ENCODE peak calls at places on chromosome 1, in four cellular contexts. V is GM12878, P is K562, T is HepG2. S is an unnamed sample.

GRCh38 chr1:183319051-183319450 is 99.1 kb downstream of the NMNAT2 start:
- DNase-seq in V (no peak), P (no peak), T (no peak), S (no peak)

GRCh38 chr1:100292711-100293110 is 26.7 kb downstream of the RTCA start:
- DNase-seq in V (no peak), P (no peak), T (no peak), S (no peak)

GRCh38 chr1:183633676-183634343 is 1.8 kb downstream of the ARPC5 start:
- DNase-seq in V (peak; percentile 73), P (peak; percentile 60), T (peak; percentile 89), S (peak; percentile 46)

GRCh38 chr1:243420968-243421675 is 165.3 kb downstream of the SDCCAG8 start:
- DNase-seq in V (no peak), P (no peak), T (no peak), S (no peak)

GRCh38 chr1:159849972-159850371 is 12.5 kb downstream of the VSIG8 start:
- DNase-seq in V (no peak), P (no peak), T (no peak), S (no peak)

GRCh38 chr1:7042322-7043231 is 257.3 kb downstream of the CAMTA1 start:
- DNase-seq in V (no peak), P (peak; percentile 57), T (peak; percentile 12), S (peak; percentile 59)

GRCh38 chr1:51249445-51249844 is 13.4 kb downstream of the RNF11 start:
- DNase-seq in V (no peak), P (no peak), T (peak; percentile 24), S (no peak)

GRCh38 chr1:85623061-85623471 is 42.5 kb downstream of the CCN1 start:
- DNase-seq in V (no peak), P (no peak), T (no peak), S (no peak)

GRCh38 chr1:210250665-210250997 is 18.0 kb downstream of the SERTAD4 start:
- DNase-seq in V (no peak), P (peak; percentile 22), T (no peak), S (peak; percentile 82)

GRCh38 chr1:27633298-27633610 is 1.7 kb downstream of the FGR start:
- DNase-seq in V (no peak), P (no peak), T (no peak), S (no peak)

GRCh38 chr1:51518730-51519047 is 377 bp downstream of the EPS15 start:
- DNase-seq in V (no peak), P (no peak), T (peak; percentile 46), S (peak; percentile 82)

GRCh38 chr1:15952317-15953258 is 23.3 kb downstream of the ZBTB17 start:
- DNase-seq in V (no peak), P (peak; percentile 91), T (no peak), S (no peak)

GRCh38 chr1:94322696-94323095 is 85.3 kb upstream of the ARHGAP29 start:
- DNase-seq in V (no peak), P (no peak), T (no peak), S (no peak)

GRCh38 chr1:41305576-41306365 is 55.5 kb upstream of the FOXO6 start:
- DNase-seq in V (no peak), P (no peak), T (no peak), S (no peak)

GRCh38 chr1:161119379-161120061 is 1.6 kb downstream of the NIT1 start:
- DNase-seq in V (no peak), P (peak; percentile 81), T (no peak), S (peak; percentile 39)

GRCh38 chr1:154151311-154151710 is 3.6 kb downstream of the NUP210L start:
- DNase-seq in V (no peak), P (no peak), T (no peak), S (no peak)

GRCh38 chr1:21520899-21521716 is 11.9 kb downstream of the ALPL start:
- DNase-seq in V (no peak), P (no peak), T (no peak), S (no peak)

GRCh38 chr1:162003825-162004205 is 19.9 kb downstream of the OLFML2B start:
- DNase-seq in V (no peak), P (no peak), T (no peak), S (no peak)

GRCh38 chr1:22283596-22283995 is 140.7 kb upstream of the WNT4 start:
- DNase-seq in V (no peak), P (no peak), T (no peak), S (peak; percentile 5)

GRCh38 chr1:19981507-19982312 is 2.3 kb upstream of the PLA2G2A start:
- DNase-seq in V (no peak), P (no peak), T (peak; percentile 97), S (no peak)

GRCh38 chr1:238562376-238562775 is 671.7 kb upstream of the ZP4 start:
- DNase-seq in V (no peak), P (no peak), T (no peak), S (no peak)

GRCh38 chr1:185559684-185560310 is 174.4 kb upstream of the HMCN1 start:
- DNase-seq in V (peak; percentile 72), P (peak; percentile 69), T (peak; percentile 26), S (peak; percentile 18)

GRCh38 chr1:16900771-16901170 is 5.0 kb downstream of the RNU1-2 start:
- DNase-seq in V (no peak), P (no peak), T (no peak), S (no peak)

GRCh38 chr1:12555411-12556367 is 62.3 kb downstream of the DHRS3 start:
- DNase-seq in V (no peak), P (no peak), T (no peak), S (no peak)

GRCh38 chr1:12552111-12552888 is 65.7 kb downstream of the DHRS3 start:
- DNase-seq in V (no peak), P (peak; percentile 39), T (no peak), S (no peak)

GRCh38 chr1:12552951-12553921 is 64.8 kb downstream of the DHRS3 start:
- DNase-seq in V (no peak), P (peak; percentile 25), T (peak; percentile 36), S (peak; percentile 66)

GRCh38 chr1:12554521-12555305 is 63.3 kb downstream of the DHRS3 start:
- DNase-seq in V (no peak), P (no peak), T (no peak), S (no peak)

DNA sequence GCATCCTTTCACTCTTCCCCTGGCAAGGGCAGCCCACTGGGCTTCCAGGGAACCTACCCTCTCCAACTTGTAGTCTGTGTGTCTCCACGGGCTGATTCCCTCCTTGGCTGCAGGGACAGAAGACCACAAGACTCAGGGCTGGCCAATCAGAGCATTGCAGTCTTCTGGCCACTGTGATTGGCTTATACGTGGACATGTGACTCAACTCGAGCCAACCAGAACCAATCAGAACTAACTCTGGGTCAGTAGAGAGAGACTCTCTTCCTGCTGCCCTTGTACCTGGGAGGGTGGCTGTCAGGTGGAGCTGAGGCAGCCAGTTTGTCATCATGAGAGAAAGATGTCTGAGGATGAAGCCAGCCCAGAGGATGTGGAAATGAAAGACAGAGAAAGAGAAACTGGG is 64.0 kb downstream of the DHRS3 start:
- DNase-seq in V (no peak), P (peak; percentile 89), T (peak; percentile 64), S (no peak)
- TF ChIP-seq MXI1 in V (no peak), P (no peak), T (no peak), S (no peak)

DNA sequence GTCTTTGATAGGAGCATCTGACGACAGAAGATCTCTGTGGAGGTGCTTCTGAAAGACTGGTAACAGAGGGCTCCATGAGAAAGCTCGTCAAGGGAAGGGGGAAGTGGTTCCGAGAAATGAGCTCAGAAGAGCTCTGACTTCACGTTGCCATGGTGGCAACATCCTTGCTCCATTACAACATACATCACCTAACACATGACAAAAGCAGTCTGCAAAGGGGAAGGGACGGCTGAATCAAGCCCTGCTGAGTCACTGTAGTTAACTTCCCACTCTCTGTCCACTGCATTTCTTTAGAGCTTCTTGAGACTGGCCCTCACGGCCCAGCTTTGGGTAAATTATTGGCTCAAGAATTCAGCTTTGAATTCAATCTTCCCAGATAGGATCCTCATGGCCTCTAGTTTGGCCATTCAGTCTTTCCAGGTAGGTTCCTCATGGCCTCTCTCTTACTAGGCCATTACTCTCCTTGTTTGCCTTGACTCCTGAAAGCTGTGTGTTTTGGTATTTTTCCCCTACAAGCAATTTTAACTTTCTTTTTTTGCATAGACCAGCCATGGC is 88.0 kb upstream of the ZNF648 start:
- DNase-seq in V (no peak), P (peak; percentile 81), T (no peak), S (no peak)
- TF ChIP-seq SIN3A in V (no peak), P (no peak), T (no peak), S (no peak)

GRCh38 chr1:230979389-230979716 is 459 bp downstream of the ARV1 start:
- DNase-seq in V (no peak), P (no peak), T (no peak), S (no peak)
- TF ChIP-seq MXI1 in V (no peak), P (no peak), T (no peak), S (no peak)

GRCh38 chr1:164843743-164844500 is 284.9 kb downstream of the PBX1 start:
- DNase-seq in V (no peak), P (no peak), T (no peak), S (peak; percentile 4)
- TF ChIP-seq SIN3A in V (no peak), P (no peak), T (no peak), S (no peak)

GRCh38 chr1:164912290-164912689 is 353.3 kb downstream of the PBX1 start:
- DNase-seq in V (no peak), P (no peak), T (no peak), S (no peak)

DNA sequence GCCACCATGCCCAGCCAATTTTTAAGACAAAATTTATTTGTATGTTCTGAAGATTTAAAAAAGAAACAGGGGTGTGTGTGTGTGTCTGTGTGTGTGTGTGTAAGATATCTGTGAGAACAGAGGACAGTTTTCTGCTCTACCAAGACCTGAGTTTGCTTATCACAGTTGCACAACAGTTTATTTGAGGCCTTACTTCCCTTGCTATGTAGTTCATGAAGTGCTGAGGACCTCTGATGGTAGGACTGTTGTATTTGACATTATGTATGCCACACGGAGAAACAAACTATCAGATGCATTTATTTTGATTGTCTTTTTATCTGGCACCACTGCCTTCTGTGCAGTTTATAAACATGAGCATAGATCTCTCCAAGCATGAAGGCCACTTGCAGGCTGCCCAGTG is 355.2 kb downstream of the PBX1 start:
- DNase-seq in V (no peak), P (no peak), T (no peak), S (no peak)
- TF ChIP-seq MXI1 in V (no peak), P (no peak), T (no peak), S (no peak)

GRCh38 chr1:45444609-45445131 is 46.3 kb downstream of the TESK2 start:
- DNase-seq in V (no peak), P (no peak), T (no peak), S (no peak)
- TF ChIP-seq SIN3A in V (no peak), P (no peak), T (no peak), S (no peak)

S was measured in SK-N-SH.